ENCODE peak calls at places on chromosome 4, in five cellular contexts. G is H4, H is NCI-H748 treated with DMSO at 0.1 percent for 48 hours, Q is HT1080, N is lung microvascular endothelial cell. M is an unnamed sample.

GRCh38 chr4:168633474-168633873 is 136.6 kb downstream of the PALLD start:
- DNase-seq in G (no peak), Q (no peak), H (no peak), N (no peak), M (no peak)

GRCh38 chr4:7901274-7901845 is 38.3 kb downstream of the AFAP1 start:
- DNase-seq in Q (no peak), H (peak; percentile 28), G (no peak), N (no peak), M (no peak)

GRCh38 chr4:29972121-29972520 is 748.0 kb upstream of the PCDH7 start:
- DNase-seq in N (no peak), Q (peak; percentile 2), H (no peak), G (no peak), M (peak; percentile 29)

GRCh38 chr4:53688186-53688790 is 97.0 kb upstream of the LNX1 start:
- DNase-seq in G (peak; percentile 98), H (no peak), Q (peak; percentile 100), N (peak; percentile 92), M (peak; percentile 96)

GRCh38 chr4:39118034-39118658 is 56.1 kb downstream of the KLHL5 start:
- DNase-seq in N (no peak), H (no peak), Q (no peak), G (no peak), M (no peak)

GRCh38 chr4:145177511-145177905 is 2.9 kb downstream of the OTUD4 start:
- DNase-seq in N (peak; percentile 60), Q (no peak), H (no peak), G (no peak), M (peak; percentile 8)

GRCh38 chr4:111883557-111883999 is 261.7 kb upstream of the FAM241A start:
- DNase-seq in H (peak; percentile 92), N (no peak), Q (no peak), G (peak; percentile 95), M (no peak)

GRCh38 chr4:24248674-24249644 is 335.4 kb downstream of the DHX15 start:
- DNase-seq in N (no peak), H (no peak), G (no peak), Q (no peak), M (no peak)

GRCh38 chr4:177485528-177485927 is 43.3 kb upstream of the AGA start:
- DNase-seq in Q (peak; percentile 89), G (no peak), H (no peak), N (no peak), M (peak; percentile 55)

GRCh38 chr4:140296871-140297570 is 76.4 kb upstream of the SCOC start:
- DNase-seq in Q (peak; percentile 65), G (no peak), H (peak; percentile 42), N (no peak), M (peak; percentile 38)

GRCh38 chr4:71186566-71187398 is 152.0 kb upstream of the SLC4A4 start:
- DNase-seq in Q (peak; percentile 32), H (no peak), N (peak; percentile 13), G (peak; percentile 16), M (no peak)

GRCh38 chr4:25457053-25457715 is 80.1 kb downstream of the ANAPC4 start:
- DNase-seq in N (peak; percentile 88), H (no peak), G (no peak), Q (peak; percentile 94), M (peak; percentile 81)

GRCh38 chr4:137707626-137708025 is 175.3 kb upstream of the PCDH18 start:
- DNase-seq in G (no peak), H (no peak), Q (peak; percentile 30), N (peak; percentile 68), M (peak; percentile 4)

GRCh38 chr4:99468891-99469290 is 33.7 kb upstream of the ADH7 start:
- DNase-seq in Q (no peak), G (no peak), H (no peak), N (no peak), M (no peak)